ENCODE peak calls at places on chromosomes 11 and 22, in six cellular contexts. One of them, this sample, is unnamed.

GRCh38 chr11:111739299-111739698 is 26.9 kb downstream of the PPP2R1B start:
- DNase-seq in stomach: no peak
- DNase-seq in H1: no peak
- DNase-seq in right lobe of liver: no peak
- DNase-seq in Peyer's patch: no peak
- DNase-seq in breast epithelium: no peak
- DNase-seq in this sample: no peak

GRCh38 chr11:71223671-71224660 is 28.4 kb downstream of the SHANK2 start:
- DNase-seq in H1: no peak
- DNase-seq in right lobe of liver: no peak
- DNase-seq in breast epithelium: no peak
- DNase-seq in Peyer's patch: no peak
- DNase-seq in stomach: no peak
- DNase-seq in this sample: no peak

GRCh38 chr11:36377759-36378553 is 81.9 kb downstream of the PRR5L start:
- DNase-seq in breast epithelium: no peak
- DNase-seq in right lobe of liver: no peak
- DNase-seq in Peyer's patch: no peak
- DNase-seq in H1: no peak
- DNase-seq in stomach: no peak
- DNase-seq in this sample: no peak

GRCh38 chr22:42277988-42278776 is 7.7 kb upstream of the TCF20 start:
- DNase-seq in Peyer's patch: no peak
- DNase-seq in stomach: no peak
- DNase-seq in H1: no peak
- DNase-seq in right lobe of liver: no peak
- DNase-seq in breast epithelium: no peak
- DNase-seq in this sample: no peak

GRCh38 chr11:46345881-46346484 is 1.3 kb upstream of the DGKZ start:
- DNase-seq in breast epithelium: no peak
- DNase-seq in right lobe of liver: no peak
- DNase-seq in H1: no peak
- DNase-seq in Peyer's patch: peak; percentile 43
- DNase-seq in stomach: no peak
- DNase-seq in this sample: no peak

GRCh38 chr11:31813961-31814868 is 3.1 kb upstream of the PAX6 start:
- DNase-seq in Peyer's patch: no peak
- DNase-seq in right lobe of liver: no peak
- DNase-seq in stomach: no peak
- DNase-seq in breast epithelium: no peak
- DNase-seq in H1: peak; percentile 73
- DNase-seq in this sample: no peak

GRCh38 chr11:47001666-47002285 is 65.2 kb downstream of the CSTPP1 start:
- DNase-seq in breast epithelium: no peak
- DNase-seq in right lobe of liver: no peak
- DNase-seq in Peyer's patch: no peak
- DNase-seq in stomach: no peak
- DNase-seq in H1: no peak
- DNase-seq in this sample: no peak

GRCh38 chr11:126832387-126832786 is 168.2 kb downstream of the KIRREL3 start:
- DNase-seq in right lobe of liver: no peak
- DNase-seq in H1: no peak
- DNase-seq in stomach: no peak
- DNase-seq in Peyer's patch: no peak
- DNase-seq in breast epithelium: no peak
- DNase-seq in this sample: no peak

GRCh38 chr22:47367993-47368945 is 605.8 kb downstream of the TBC1D22A start:
- DNase-seq in right lobe of liver: no peak
- DNase-seq in H1: no peak
- DNase-seq in stomach: peak; percentile 20
- DNase-seq in breast epithelium: no peak
- DNase-seq in Peyer's patch: no peak
- DNase-seq in this sample: peak; percentile 3

GRCh38 chr11:2748814-2749554 is 49.2 kb upstream of the KCNQ1OT1 start:
- DNase-seq in right lobe of liver: peak; percentile 8
- DNase-seq in H1: no peak
- DNase-seq in Peyer's patch: no peak
- DNase-seq in breast epithelium: no peak
- DNase-seq in stomach: no peak
- DNase-seq in this sample: no peak

GRCh38 chr22:49230194-49230577 is 597.5 kb downstream of the BRD1 start:
- DNase-seq in breast epithelium: peak; percentile 12
- DNase-seq in right lobe of liver: no peak
- DNase-seq in Peyer's patch: no peak
- DNase-seq in H1: peak; percentile 70
- DNase-seq in stomach: no peak
- DNase-seq in this sample: no peak

GRCh38 chr22:46007848-46008261 is 30.9 kb upstream of the WNT7B start:
- DNase-seq in right lobe of liver: no peak
- DNase-seq in stomach: peak; percentile 39
- DNase-seq in Peyer's patch: no peak
- DNase-seq in breast epithelium: peak; percentile 90
- DNase-seq in H1: no peak
- DNase-seq in this sample: peak; percentile 75

GRCh38 chr22:31897842-31898241 is 46.5 kb upstream of the YWHAH start:
- DNase-seq in stomach: no peak
- DNase-seq in H1: no peak
- DNase-seq in Peyer's patch: no peak
- DNase-seq in right lobe of liver: no peak
- DNase-seq in breast epithelium: no peak
- DNase-seq in this sample: no peak

GRCh38 chr11:57460017-57460755 is at the start of gene RTN4RL2:
- DNase-seq in breast epithelium: no peak
- DNase-seq in H1: peak; percentile 86
- DNase-seq in Peyer's patch: no peak
- DNase-seq in stomach: no peak
- DNase-seq in right lobe of liver: peak; percentile 76
- DNase-seq in this sample: peak; percentile 40

GRCh38 chr11:2432171-2432621 is 12.1 kb downstream of the TRPM5 start:
- DNase-seq in Peyer's patch: no peak
- DNase-seq in breast epithelium: no peak
- DNase-seq in H1: no peak
- DNase-seq in stomach: no peak
- DNase-seq in right lobe of liver: peak; percentile 15
- DNase-seq in this sample: no peak

GRCh38 chr11:15483205-15483604 is 368.5 kb downstream of the INSC start:
- DNase-seq in stomach: no peak
- DNase-seq in H1: no peak
- DNase-seq in right lobe of liver: no peak
- DNase-seq in Peyer's patch: no peak
- DNase-seq in breast epithelium: no peak
- DNase-seq in this sample: no peak

GRCh38 chr11:2091112-2091746 is 48.0 kb downstream of the IGF2 start:
- DNase-seq in stomach: peak; percentile 9
- DNase-seq in breast epithelium: no peak
- DNase-seq in right lobe of liver: no peak
- DNase-seq in H1: peak; percentile 35
- DNase-seq in Peyer's patch: no peak
- DNase-seq in this sample: no peak

GRCh38 chr11:61832758-61833157 is 4.7 kb downstream of the FADS2 start:
- DNase-seq in stomach: peak; percentile 62
- DNase-seq in breast epithelium: no peak
- DNase-seq in Peyer's patch: no peak
- DNase-seq in H1: no peak
- DNase-seq in right lobe of liver: peak; percentile 41
- DNase-seq in this sample: no peak

GRCh38 chr11:705646-706438 is at the start of gene EPS8L2:
- DNase-seq in breast epithelium: no peak
- DNase-seq in H1: peak; percentile 73
- DNase-seq in stomach: peak; percentile 80
- DNase-seq in Peyer's patch: no peak
- DNase-seq in right lobe of liver: peak; percentile 89
- DNase-seq in this sample: peak; percentile 68

GRCh38 chr22:47796128-47796908 is 1033.9 kb downstream of the TBC1D22A start:
- DNase-seq in stomach: no peak
- DNase-seq in Peyer's patch: no peak
- DNase-seq in breast epithelium: no peak
- DNase-seq in H1: no peak
- DNase-seq in right lobe of liver: no peak
- DNase-seq in this sample: no peak

GRCh38 chr11:34567733-34568132 is 53.2 kb upstream of the EHF start:
- DNase-seq in breast epithelium: no peak
- DNase-seq in Peyer's patch: no peak
- DNase-seq in stomach: no peak
- DNase-seq in right lobe of liver: no peak
- DNase-seq in H1: no peak
- DNase-seq in this sample: no peak

GRCh38 chr22:41725510-41726110 is 26.3 kb downstream of the MEI1 start:
- DNase-seq in Peyer's patch: no peak
- DNase-seq in breast epithelium: no peak
- DNase-seq in stomach: no peak
- DNase-seq in H1: no peak
- DNase-seq in right lobe of liver: no peak
- DNase-seq in this sample: no peak

GRCh38 chr11:60130496-60130895 is 42.0 kb downstream of the MS4A2 start:
- DNase-seq in stomach: no peak
- DNase-seq in Peyer's patch: no peak
- DNase-seq in H1: no peak
- DNase-seq in breast epithelium: no peak
- DNase-seq in right lobe of liver: no peak
- DNase-seq in this sample: peak; percentile 45

GRCh38 chr11:5291207-5291838 is 10.4 kb downstream of the OR51B4 start:
- DNase-seq in Peyer's patch: no peak
- DNase-seq in stomach: no peak
- DNase-seq in breast epithelium: no peak
- DNase-seq in right lobe of liver: no peak
- DNase-seq in H1: no peak
- DNase-seq in this sample: no peak

GRCh38 chr11:119624102-119624615 is 104.8 kb downstream of the NECTIN1 start:
- DNase-seq in stomach: no peak
- DNase-seq in Peyer's patch: no peak
- DNase-seq in H1: no peak
- DNase-seq in breast epithelium: no peak
- DNase-seq in right lobe of liver: no peak
- DNase-seq in this sample: no peak

GRCh38 chr22:43088979-43089717 is at the start of gene TTLL1:
- DNase-seq in Peyer's patch: peak; percentile 86
- DNase-seq in right lobe of liver: peak; percentile 92
- DNase-seq in H1: peak; percentile 95
- DNase-seq in stomach: peak; percentile 92
- DNase-seq in breast epithelium: peak; percentile 69
- DNase-seq in this sample: peak; percentile 93

GRCh38 chr11:36465449-36466163 is 44.5 kb downstream of the TRAF6 start:
- DNase-seq in H1: no peak
- DNase-seq in Peyer's patch: no peak
- DNase-seq in right lobe of liver: no peak
- DNase-seq in breast epithelium: no peak
- DNase-seq in stomach: no peak
- DNase-seq in this sample: no peak

GRCh38 chr22:48452766-48453165 is 1374.9 kb downstream of the BRD1 start:
- DNase-seq in H1: no peak
- DNase-seq in breast epithelium: no peak
- DNase-seq in Peyer's patch: no peak
- DNase-seq in right lobe of liver: no peak
- DNase-seq in stomach: no peak
- DNase-seq in this sample: no peak

GRCh38 chr22:45163074-45163416 is 680 bp upstream of the NUP50 start:
- DNase-seq in stomach: no peak
- DNase-seq in right lobe of liver: no peak
- DNase-seq in breast epithelium: no peak
- DNase-seq in H1: no peak
- DNase-seq in Peyer's patch: no peak
- DNase-seq in this sample: peak; percentile 37

DNA sequence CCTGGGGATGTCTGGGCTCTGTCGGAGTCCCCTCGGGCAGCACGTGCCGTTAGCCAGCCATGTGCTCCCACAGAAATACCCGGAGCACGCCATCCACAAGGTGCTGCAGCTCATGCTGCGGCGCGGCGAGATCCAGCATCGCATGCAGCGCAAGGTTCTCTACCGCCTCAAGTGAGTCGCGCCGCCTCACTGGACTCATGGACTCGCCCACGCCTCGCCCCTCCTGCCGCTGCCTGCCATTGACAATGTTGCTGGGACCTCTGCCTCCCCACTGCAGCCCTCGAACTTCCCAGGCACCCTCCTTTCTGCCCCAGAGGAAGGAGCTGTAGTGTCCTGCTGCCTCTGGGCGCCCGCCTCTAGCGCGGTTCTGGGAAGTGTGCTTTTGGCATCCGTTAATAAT is 24.1 kb downstream of the MCM5 start:
- DNase-seq in right lobe of liver: no peak
- DNase-seq in Peyer's patch: no peak
- DNase-seq in breast epithelium: no peak
- DNase-seq in stomach: no peak
- DNase-seq in H1: no peak
- DNase-seq in this sample: no peak
- H3K36me3 ChIP-seq in right lobe of liver: no peaks in the 10 kb centered on the region
- H3K36me3 ChIP-seq in Peyer's patch: no peaks in the 10 kb centered on the region
- H3K36me3 ChIP-seq in breast epithelium: peaks cover 11% of the 10 kb centered on the region
- H3K36me3 ChIP-seq in stomach: peaks cover 80% of the 10 kb centered on the region
- H3K36me3 ChIP-seq in H1: peaks cover 47% of the 10 kb centered on the region
- H3K36me3 ChIP-seq in this sample: no peaks in the 10 kb centered on the region

GRCh38 chr11:43690929-43691328 is 10.4 kb downstream of the HSD17B12 start:
- DNase-seq in H1: no peak
- DNase-seq in breast epithelium: no peak
- DNase-seq in stomach: no peak
- DNase-seq in Peyer's patch: no peak
- DNase-seq in right lobe of liver: no peak
- DNase-seq in this sample: no peak
- H3K4me1 ChIP-seq in H1: no peaks in the 10 kb centered on the region
- H3K4me1 ChIP-seq in breast epithelium: no peaks in the 10 kb centered on the region
- H3K4me1 ChIP-seq in stomach: peaks cover 19% of the 10 kb centered on the region
- H3K4me1 ChIP-seq in Peyer's patch: no peaks in the 10 kb centered on the region
- H3K4me1 ChIP-seq in right lobe of liver: no peaks in the 10 kb centered on the region
- H3K4me1 ChIP-seq in this sample: no peaks in the 10 kb centered on the region

GRCh38 chr22:37657590-37658132 is 862 bp upstream of the PDXP start:
- DNase-seq in right lobe of liver: no peak
- DNase-seq in breast epithelium: no peak
- DNase-seq in H1: no peak
- DNase-seq in stomach: no peak
- DNase-seq in Peyer's patch: no peak
- DNase-seq in this sample: no peak
- TF ChIP-seq POLR2A in right lobe of liver: no peak
- TF ChIP-seq POLR2A in breast epithelium: no peak
- TF ChIP-seq POLR2A in H1: no peak
- TF ChIP-seq POLR2A in stomach: no peak
- TF ChIP-seq POLR2A in Peyer's patch: no peak
- TF ChIP-seq POLR2A in this sample: no peak

DNA sequence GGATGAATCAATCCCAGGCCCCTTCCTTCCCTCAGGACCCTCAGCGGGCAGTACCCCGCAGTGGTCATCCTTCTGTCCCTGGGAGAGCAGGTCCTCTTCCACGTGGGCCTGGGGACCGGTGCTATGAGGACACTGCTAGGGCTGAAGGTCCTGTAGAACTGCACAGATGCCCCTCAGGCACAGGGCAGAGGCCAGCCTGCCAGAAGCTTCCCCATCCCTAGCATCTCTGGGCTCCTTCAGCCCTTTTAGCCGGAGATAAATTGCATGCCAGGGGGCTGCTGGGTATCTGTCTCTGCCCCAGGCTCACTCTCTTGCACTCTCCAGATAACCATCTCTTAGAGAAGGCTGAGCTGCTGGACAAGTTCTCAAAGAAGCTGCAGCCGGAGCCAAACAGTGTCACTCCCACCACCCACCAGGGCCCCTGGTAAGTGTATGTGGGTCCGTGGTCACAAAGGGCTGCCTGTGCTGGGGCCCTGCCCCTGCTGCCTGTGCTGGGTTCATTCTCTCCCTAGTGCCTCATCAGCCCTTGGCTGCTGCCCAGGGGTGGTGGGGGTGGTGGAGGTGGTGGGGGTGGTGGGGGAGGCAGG is 2.3 kb downstream of the ATG16L2 start:
- DNase-seq in Peyer's patch: no peak
- DNase-seq in breast epithelium: no peak
- DNase-seq in H1: no peak
- DNase-seq in right lobe of liver: no peak
- DNase-seq in stomach: no peak
- DNase-seq in this sample: no peak
- H3K36me3 ChIP-seq in Peyer's patch: no peaks in the 10 kb centered on the region
- H3K36me3 ChIP-seq in breast epithelium: no peaks in the 10 kb centered on the region
- H3K36me3 ChIP-seq in H1: no peaks in the 10 kb centered on the region
- H3K36me3 ChIP-seq in right lobe of liver: no peaks in the 10 kb centered on the region
- H3K36me3 ChIP-seq in stomach: peaks cover 48% of the 10 kb centered on the region
- H3K36me3 ChIP-seq in this sample: peaks cover 2% of the 10 kb centered on the region